ENCODE peak calls at places on chromosomes 11 and 22, in seven cellular contexts. One of them, this sample, is unnamed. For H3K27me3, the result is how much of the 10 kb centered on the place peaks cover.

GRCh38 chr11:72352859-72353551 is 81.3 kb downstream of the CLPB start:
- DNase-seq in psoas muscle: no peak
- DNase-seq in left ventricle myocardium inferior: no peak
- DNase-seq in fibroblast of lung: peak
- DNase-seq in HepG2: no peak
- DNase-seq in GM23338: peak
- DNase-seq in sigmoid colon: no peak
- DNase-seq in this sample: peak

GRCh38 chr11:2577071-2578005 is 122.5 kb downstream of the KCNQ1OT1 start:
- DNase-seq in fibroblast of lung: no peak
- DNase-seq in GM23338: no peak
- DNase-seq in psoas muscle: peak
- DNase-seq in left ventricle myocardium inferior: peak
- DNase-seq in HepG2: no peak
- DNase-seq in sigmoid colon: peak
- DNase-seq in this sample: no peak

GRCh38 chr11:128904872-128905344 is 13.8 kb downstream of the KCNJ5 start:
- DNase-seq in GM23338: peak
- DNase-seq in left ventricle myocardium inferior: peak
- DNase-seq in fibroblast of lung: peak
- DNase-seq in HepG2: no peak
- DNase-seq in psoas muscle: peak
- DNase-seq in sigmoid colon: no peak
- DNase-seq in this sample: no peak

GRCh38 chr22:48627203-48627602 is 1200.5 kb downstream of the BRD1 start:
- DNase-seq in left ventricle myocardium inferior: no peak
- DNase-seq in fibroblast of lung: peak
- DNase-seq in HepG2: no peak
- DNase-seq in sigmoid colon: no peak
- DNase-seq in psoas muscle: no peak
- DNase-seq in GM23338: no peak
- DNase-seq in this sample: no peak

GRCh38 chr11:19382131-19382611 is 141.4 kb upstream of the E2F8 start:
- DNase-seq in left ventricle myocardium inferior: no peak
- DNase-seq in fibroblast of lung: no peak
- DNase-seq in GM23338: no peak
- DNase-seq in psoas muscle: no peak
- DNase-seq in HepG2: no peak
- DNase-seq in sigmoid colon: no peak
- DNase-seq in this sample: no peak

GRCh38 chr11:105609832-105610781 is at the start of gene GRIA4:
- DNase-seq in GM23338: peak
- DNase-seq in HepG2: no peak
- DNase-seq in left ventricle myocardium inferior: no peak
- DNase-seq in sigmoid colon: peak
- DNase-seq in psoas muscle: peak
- DNase-seq in fibroblast of lung: peak
- DNase-seq in this sample: peak

GRCh38 chr22:49551897-49552659 is 275.6 kb downstream of the BRD1 start:
- DNase-seq in fibroblast of lung: no peak
- DNase-seq in GM23338: no peak
- DNase-seq in sigmoid colon: peak
- DNase-seq in psoas muscle: no peak
- DNase-seq in left ventricle myocardium inferior: no peak
- DNase-seq in HepG2: no peak
- DNase-seq in this sample: no peak

GRCh38 chr22:27331526-27332281 is 469.9 kb downstream of the MN1 start:
- DNase-seq in sigmoid colon: peak
- DNase-seq in left ventricle myocardium inferior: peak
- DNase-seq in psoas muscle: peak
- DNase-seq in fibroblast of lung: peak
- DNase-seq in GM23338: peak
- DNase-seq in HepG2: peak
- DNase-seq in this sample: no peak

GRCh38 chr11:64276653-64277431 is 7.6 kb downstream of the BAD start:
- DNase-seq in fibroblast of lung: no peak
- DNase-seq in HepG2: no peak
- DNase-seq in sigmoid colon: no peak
- DNase-seq in psoas muscle: no peak
- DNase-seq in left ventricle myocardium inferior: no peak
- DNase-seq in GM23338: no peak
- DNase-seq in this sample: no peak

GRCh38 chr22:22380098-22381030 is 128.2 kb downstream of the ZNF280B start:
- DNase-seq in sigmoid colon: no peak
- DNase-seq in fibroblast of lung: no peak
- DNase-seq in left ventricle myocardium inferior: no peak
- DNase-seq in HepG2: no peak
- DNase-seq in GM23338: peak
- DNase-seq in psoas muscle: no peak
- DNase-seq in this sample: no peak
- H3K27me3 ChIP-seq in sigmoid colon: under half
- H3K27me3 ChIP-seq in fibroblast of lung: under half
- H3K27me3 ChIP-seq in left ventricle myocardium inferior: half or more
- H3K27me3 ChIP-seq in HepG2: under half
- H3K27me3 ChIP-seq in GM23338: half or more
- H3K27me3 ChIP-seq in psoas muscle: under half
- H3K27me3 ChIP-seq in this sample: under half

GRCh38 chr11:46918778-46919513 is 596 bp upstream of the LRP4 start:
- DNase-seq in GM23338: peak
- DNase-seq in fibroblast of lung: no peak
- DNase-seq in psoas muscle: no peak
- DNase-seq in left ventricle myocardium inferior: no peak
- DNase-seq in sigmoid colon: no peak
- DNase-seq in HepG2: no peak
- DNase-seq in this sample: no peak
- H3K4me3 ChIP-seq in GM23338: peak
- H3K4me3 ChIP-seq in fibroblast of lung: peak
- H3K4me3 ChIP-seq in psoas muscle: peak
- H3K4me3 ChIP-seq in left ventricle myocardium inferior: peak
- H3K4me3 ChIP-seq in sigmoid colon: peak
- H3K4me3 ChIP-seq in HepG2: peak
- H3K4me3 ChIP-seq in this sample: peak

DNA sequence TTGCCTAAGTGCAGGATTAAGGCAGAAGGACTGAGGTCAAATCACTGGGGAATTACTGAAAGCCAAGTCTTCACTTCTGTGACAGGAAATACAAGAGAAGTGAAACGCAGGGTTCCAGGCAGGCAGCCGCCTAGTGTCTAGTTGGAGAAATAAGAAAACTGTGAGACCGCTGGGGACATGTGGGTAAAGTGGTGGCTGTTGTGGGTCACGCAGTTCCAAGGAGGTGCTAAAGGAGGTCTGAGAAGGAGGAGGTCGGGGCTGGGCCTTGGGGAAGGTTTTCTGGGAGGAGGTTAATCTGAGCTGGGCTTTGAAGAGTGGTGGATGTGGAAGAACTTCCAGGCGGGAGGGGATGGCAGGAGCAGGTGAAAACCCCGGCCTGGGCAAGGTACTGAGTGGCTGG is 11.2 kb downstream of the MCM5 start:
- DNase-seq in sigmoid colon: no peak
- DNase-seq in fibroblast of lung: no peak
- DNase-seq in GM23338: no peak
- DNase-seq in left ventricle myocardium inferior: no peak
- DNase-seq in HepG2: no peak
- DNase-seq in psoas muscle: no peak
- DNase-seq in this sample: no peak
- TF ChIP-seq CTCF in sigmoid colon: no peak
- TF ChIP-seq CTCF in fibroblast of lung: no peak
- TF ChIP-seq CTCF in GM23338: no peak
- TF ChIP-seq CTCF in left ventricle myocardium inferior: peak
- TF ChIP-seq CTCF in HepG2: no peak
- TF ChIP-seq CTCF in psoas muscle: no peak
- TF ChIP-seq CTCF in this sample: no peak

DNA sequence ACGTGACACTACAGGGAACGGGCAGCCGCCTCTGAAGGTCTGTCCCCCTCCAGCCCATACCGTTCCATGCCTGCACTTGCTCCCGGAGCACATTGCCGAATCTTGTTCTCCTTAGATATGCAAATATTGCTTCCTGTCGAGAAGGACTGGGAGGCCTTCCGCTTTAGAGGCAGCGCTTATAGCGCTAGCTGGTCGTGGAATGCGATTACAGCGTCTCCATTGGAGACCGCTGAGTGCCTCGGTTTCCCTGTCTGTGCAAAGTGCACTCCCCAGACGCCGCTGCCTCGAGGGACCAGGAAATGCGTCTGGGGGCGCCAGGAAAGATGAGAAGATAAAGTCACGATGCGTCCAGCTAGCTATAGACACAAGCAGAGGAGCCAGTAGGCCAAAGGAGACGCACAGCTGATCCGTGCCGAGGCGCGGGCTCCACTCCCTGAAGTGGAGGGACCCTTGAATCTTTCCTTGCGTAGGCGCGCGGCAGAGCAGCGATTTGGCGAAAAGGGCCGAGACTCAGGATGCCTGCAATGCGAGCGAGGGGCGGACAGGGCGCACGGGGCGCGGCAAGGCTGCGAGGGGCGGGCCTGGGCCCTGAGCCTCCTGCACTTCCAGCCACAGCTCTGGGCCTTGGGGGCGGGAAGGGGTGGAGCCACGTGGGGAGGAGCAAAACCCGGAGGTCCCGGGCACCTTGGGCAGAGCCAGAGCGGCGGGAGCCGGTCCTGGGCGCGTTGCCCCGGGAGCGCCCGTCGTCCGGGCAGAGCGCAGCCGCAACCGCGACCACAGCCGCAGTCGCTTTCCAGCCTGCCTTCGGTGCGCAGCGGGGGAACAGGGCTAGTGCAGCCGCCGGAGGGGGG is at the start of gene RASSF10:
- DNase-seq in sigmoid colon: peak
- DNase-seq in GM23338: peak
- DNase-seq in left ventricle myocardium inferior: peak
- DNase-seq in psoas muscle: peak
- DNase-seq in fibroblast of lung: no peak
- DNase-seq in HepG2: no peak
- DNase-seq in this sample: no peak
- H3K27me3 ChIP-seq in sigmoid colon: under half
- H3K27me3 ChIP-seq in GM23338: half or more
- H3K27me3 ChIP-seq in left ventricle myocardium inferior: half or more
- H3K27me3 ChIP-seq in psoas muscle: under half
- H3K27me3 ChIP-seq in fibroblast of lung: half or more
- H3K27me3 ChIP-seq in HepG2: under half
- H3K27me3 ChIP-seq in this sample: half or more

GRCh38 chr11:7905549-7905948 is 25.5 kb downstream of the OR10A6 start:
- DNase-seq in fibroblast of lung: no peak
- DNase-seq in left ventricle myocardium inferior: no peak
- DNase-seq in GM23338: peak
- DNase-seq in psoas muscle: no peak
- DNase-seq in HepG2: no peak
- DNase-seq in sigmoid colon: no peak
- DNase-seq in this sample: no peak

GRCh38 chr11:7905961-7906429 is 25.1 kb downstream of the OR10A6 start:
- DNase-seq in HepG2: no peak
- DNase-seq in left ventricle myocardium inferior: no peak
- DNase-seq in fibroblast of lung: no peak
- DNase-seq in psoas muscle: no peak
- DNase-seq in sigmoid colon: no peak
- DNase-seq in GM23338: peak
- DNase-seq in this sample: no peak

GRCh38 chr11:7904910-7905309 is 26.2 kb downstream of the OR10A6 start:
- DNase-seq in HepG2: no peak
- DNase-seq in left ventricle myocardium inferior: no peak
- DNase-seq in GM23338: peak
- DNase-seq in sigmoid colon: no peak
- DNase-seq in psoas muscle: no peak
- DNase-seq in fibroblast of lung: peak
- DNase-seq in this sample: peak

GRCh38 chr11:7906481-7906880 is 24.6 kb downstream of the OR10A6 start:
- DNase-seq in left ventricle myocardium inferior: no peak
- DNase-seq in HepG2: no peak
- DNase-seq in GM23338: peak
- DNase-seq in psoas muscle: no peak
- DNase-seq in sigmoid colon: no peak
- DNase-seq in fibroblast of lung: no peak
- DNase-seq in this sample: no peak

GRCh38 chr11:7907121-7907520 is 23.9 kb downstream of the OR10A6 start:
- DNase-seq in fibroblast of lung: no peak
- DNase-seq in HepG2: no peak
- DNase-seq in psoas muscle: no peak
- DNase-seq in sigmoid colon: no peak
- DNase-seq in left ventricle myocardium inferior: no peak
- DNase-seq in GM23338: no peak
- DNase-seq in this sample: no peak
- H3K4me3 ChIP-seq in fibroblast of lung: no peak
- H3K4me3 ChIP-seq in HepG2: no peak
- H3K4me3 ChIP-seq in psoas muscle: no peak
- H3K4me3 ChIP-seq in sigmoid colon: no peak
- H3K4me3 ChIP-seq in left ventricle myocardium inferior: no peak
- H3K4me3 ChIP-seq in GM23338: no peak
- H3K4me3 ChIP-seq in this sample: no peak

DNA sequence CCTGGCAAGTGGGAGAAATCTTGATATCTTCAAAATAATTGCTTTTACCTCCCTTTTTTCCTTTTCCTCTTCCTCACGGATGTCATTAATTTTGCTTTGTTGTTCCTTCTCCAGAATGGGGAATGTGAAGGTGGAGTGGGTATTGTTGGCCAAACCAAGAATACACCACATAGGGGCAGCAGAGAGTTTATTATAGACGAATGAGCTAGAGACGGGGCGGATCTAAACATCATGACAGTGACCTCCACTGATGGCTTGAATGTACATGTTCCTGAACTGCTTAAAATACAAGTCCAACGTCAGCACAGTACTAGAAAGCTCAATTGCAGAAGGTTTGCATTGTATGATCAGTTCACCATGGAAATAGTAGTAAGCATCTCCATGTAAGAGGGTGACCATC is 122.3 kb upstream of the SNX19 start:
- DNase-seq in GM23338: peak
- DNase-seq in HepG2: no peak
- DNase-seq in fibroblast of lung: no peak
- DNase-seq in left ventricle myocardium inferior: no peak
- DNase-seq in psoas muscle: no peak
- DNase-seq in sigmoid colon: no peak
- DNase-seq in this sample: no peak
- TF ChIP-seq CTCF in GM23338: peak
- TF ChIP-seq CTCF in HepG2: peak
- TF ChIP-seq CTCF in fibroblast of lung: no peak
- TF ChIP-seq CTCF in left ventricle myocardium inferior: peak
- TF ChIP-seq CTCF in psoas muscle: no peak
- TF ChIP-seq CTCF in sigmoid colon: no peak
- TF ChIP-seq CTCF in this sample: no peak

GRCh38 chr11:75663808-75664207 is 5.0 kb downstream of the MAP6 start:
- DNase-seq in sigmoid colon: no peak
- DNase-seq in HepG2: no peak
- DNase-seq in fibroblast of lung: no peak
- DNase-seq in GM23338: peak
- DNase-seq in left ventricle myocardium inferior: no peak
- DNase-seq in psoas muscle: no peak
- DNase-seq in this sample: no peak

GRCh38 chr11:75655619-75656018 is 13.2 kb downstream of the MAP6 start:
- DNase-seq in GM23338: no peak
- DNase-seq in left ventricle myocardium inferior: no peak
- DNase-seq in HepG2: no peak
- DNase-seq in sigmoid colon: no peak
- DNase-seq in psoas muscle: no peak
- DNase-seq in fibroblast of lung: no peak
- DNase-seq in this sample: no peak

GRCh38 chr11:75664366-75664765 is 4.5 kb downstream of the MAP6 start:
- DNase-seq in sigmoid colon: no peak
- DNase-seq in psoas muscle: no peak
- DNase-seq in GM23338: no peak
- DNase-seq in HepG2: no peak
- DNase-seq in fibroblast of lung: no peak
- DNase-seq in left ventricle myocardium inferior: no peak
- DNase-seq in this sample: no peak

GRCh38 chr11:75656044-75656726 is 12.7 kb downstream of the MAP6 start:
- DNase-seq in HepG2: peak
- DNase-seq in psoas muscle: no peak
- DNase-seq in sigmoid colon: no peak
- DNase-seq in fibroblast of lung: no peak
- DNase-seq in left ventricle myocardium inferior: no peak
- DNase-seq in GM23338: no peak
- DNase-seq in this sample: no peak

GRCh38 chr11:75659836-75660235 is 9.0 kb downstream of the MAP6 start:
- DNase-seq in sigmoid colon: no peak
- DNase-seq in GM23338: no peak
- DNase-seq in fibroblast of lung: no peak
- DNase-seq in left ventricle myocardium inferior: no peak
- DNase-seq in HepG2: no peak
- DNase-seq in psoas muscle: no peak
- DNase-seq in this sample: no peak
- H3K27me3 ChIP-seq in sigmoid colon: under half
- H3K27me3 ChIP-seq in GM23338: under half
- H3K27me3 ChIP-seq in fibroblast of lung: under half
- H3K27me3 ChIP-seq in left ventricle myocardium inferior: under half
- H3K27me3 ChIP-seq in HepG2: under half
- H3K27me3 ChIP-seq in psoas muscle: under half
- H3K27me3 ChIP-seq in this sample: under half